ENCODE peak calls at places on chromosomes 5 and 9, in five cellular contexts. One of them, this sample, is unnamed.

GRCh38 chr9:122777935-122778671 is 10.6 kb upstream of the OR5C1 start:
- DNase-seq in brain microvascular endothelial cell: peak; percentile 45
- DNase-seq in HCT116: no peak
- DNase-seq in testis: no peak
- DNase-seq in tibial artery: no peak
- DNase-seq in this sample: peak; percentile 25

GRCh38 chr5:132772291-132773070 is 4.6 kb downstream of the SEPTIN8 start:
- DNase-seq in brain microvascular endothelial cell: no peak
- DNase-seq in HCT116: no peak
- DNase-seq in testis: no peak
- DNase-seq in tibial artery: no peak
- DNase-seq in this sample: no peak

GRCh38 chr5:150422075-150422474 is 9.4 kb upstream of the CD74 start:
- DNase-seq in brain microvascular endothelial cell: no peak
- DNase-seq in HCT116: no peak
- DNase-seq in testis: no peak
- DNase-seq in tibial artery: no peak
- DNase-seq in this sample: no peak

GRCh38 chr5:173242675-173243085 is 7.7 kb upstream of the NKX2-5 start:
- DNase-seq in brain microvascular endothelial cell: no peak
- DNase-seq in HCT116: no peak
- DNase-seq in testis: no peak
- DNase-seq in tibial artery: no peak
- DNase-seq in this sample: no peak

GRCh38 chr5:170389250-170389902 is at the start of gene KCNMB1:
- DNase-seq in brain microvascular endothelial cell: no peak
- DNase-seq in HCT116: no peak
- DNase-seq in testis: no peak
- DNase-seq in tibial artery: peak; percentile 51
- DNase-seq in this sample: no peak

GRCh38 chr5:59793000-59793399 is 100.5 kb downstream of the PDE4D start:
- DNase-seq in brain microvascular endothelial cell: peak; percentile 96
- DNase-seq in HCT116: no peak
- DNase-seq in testis: no peak
- DNase-seq in tibial artery: peak; percentile 25
- DNase-seq in this sample: peak; percentile 52

GRCh38 chr5:174371600-174372094 is 326.1 kb downstream of the NSG2 start:
- DNase-seq in brain microvascular endothelial cell: peak; percentile 30
- DNase-seq in HCT116: peak; percentile 88
- DNase-seq in testis: no peak
- DNase-seq in tibial artery: no peak
- DNase-seq in this sample: peak; percentile 45

GRCh38 chr5:68436686-68437520 is 221.3 kb downstream of the PIK3R1 start:
- DNase-seq in brain microvascular endothelial cell: no peak
- DNase-seq in HCT116: no peak
- DNase-seq in testis: no peak
- DNase-seq in tibial artery: no peak
- DNase-seq in this sample: no peak

GRCh38 chr9:129482521-129483466 is 138.1 kb downstream of the C9orf50 start:
- DNase-seq in brain microvascular endothelial cell: peak; percentile 78
- DNase-seq in HCT116: no peak
- DNase-seq in testis: peak; percentile 87
- DNase-seq in tibial artery: peak; percentile 94
- DNase-seq in this sample: peak; percentile 91

GRCh38 chr5:139566611-139567010 is 5.5 kb downstream of the UBE2D2 start:
- DNase-seq in brain microvascular endothelial cell: no peak
- DNase-seq in HCT116: no peak
- DNase-seq in testis: no peak
- DNase-seq in tibial artery: no peak
- DNase-seq in this sample: no peak

GRCh38 chr5:38060354-38060753 is 198.0 kb upstream of the EGFLAM start:
- DNase-seq in brain microvascular endothelial cell: peak; percentile 27
- DNase-seq in HCT116: no peak
- DNase-seq in testis: no peak
- DNase-seq in tibial artery: no peak
- DNase-seq in this sample: peak; percentile 84

GRCh38 chr5:36242534-36243144 is 914 bp upstream of the NADK2 start:
- DNase-seq in brain microvascular endothelial cell: no peak
- DNase-seq in HCT116: no peak
- DNase-seq in testis: peak; percentile 20
- DNase-seq in tibial artery: no peak
- DNase-seq in this sample: no peak

GRCh38 chr5:3181641-3182040 is 414.0 kb upstream of the IRX1 start:
- DNase-seq in brain microvascular endothelial cell: no peak
- DNase-seq in HCT116: no peak
- DNase-seq in testis: no peak
- DNase-seq in tibial artery: no peak
- DNase-seq in this sample: no peak

GRCh38 chr9:112348993-112349333 is 15.5 kb upstream of the PTBP3 start:
- DNase-seq in brain microvascular endothelial cell: no peak
- DNase-seq in HCT116: no peak
- DNase-seq in testis: no peak
- DNase-seq in tibial artery: no peak
- DNase-seq in this sample: no peak

GRCh38 chr5:74452851-74453250 is 187.7 kb downstream of the ENC1 start:
- DNase-seq in brain microvascular endothelial cell: no peak
- DNase-seq in HCT116: no peak
- DNase-seq in testis: no peak
- DNase-seq in tibial artery: no peak
- DNase-seq in this sample: no peak

GRCh38 chr5:143361438-143361837 is 42.0 kb downstream of the NR3C1 start:
- DNase-seq in brain microvascular endothelial cell: no peak
- DNase-seq in HCT116: no peak
- DNase-seq in testis: no peak
- DNase-seq in tibial artery: no peak
- DNase-seq in this sample: no peak

GRCh38 chr9:133485531-133486260 is 6.8 kb upstream of the SLC2A6 start:
- DNase-seq in brain microvascular endothelial cell: no peak
- DNase-seq in HCT116: no peak
- DNase-seq in testis: no peak
- DNase-seq in tibial artery: no peak
- DNase-seq in this sample: no peak

GRCh38 chr9:97491216-97491999 is 10.1 kb upstream of the TMOD1 start:
- DNase-seq in brain microvascular endothelial cell: no peak
- DNase-seq in HCT116: no peak
- DNase-seq in testis: no peak
- DNase-seq in tibial artery: no peak
- DNase-seq in this sample: no peak

GRCh38 chr5:160245506-160246100 is 16.3 kb downstream of the FABP6 start:
- DNase-seq in brain microvascular endothelial cell: no peak
- DNase-seq in HCT116: no peak
- DNase-seq in testis: no peak
- DNase-seq in tibial artery: no peak
- DNase-seq in this sample: no peak

GRCh38 chr9:89603629-89604462 is 966 bp upstream of the GADD45G start:
- DNase-seq in brain microvascular endothelial cell: no peak
- DNase-seq in HCT116: no peak
- DNase-seq in testis: peak; percentile 91
- DNase-seq in tibial artery: peak; percentile 50
- DNase-seq in this sample: no peak

GRCh38 chr9:113587471-113588031 is 124.0 kb downstream of the RGS3 start:
- DNase-seq in brain microvascular endothelial cell: peak; percentile 53
- DNase-seq in HCT116: no peak
- DNase-seq in testis: no peak
- DNase-seq in tibial artery: peak; percentile 53
- DNase-seq in this sample: no peak

GRCh38 chr5:53601570-53601969 is 41.1 kb downstream of the NDUFS4 start:
- DNase-seq in brain microvascular endothelial cell: peak; percentile 77
- DNase-seq in HCT116: peak; percentile 88
- DNase-seq in testis: no peak
- DNase-seq in tibial artery: no peak
- DNase-seq in this sample: no peak

GRCh38 chr9:78288214-78288892 is 8.6 kb upstream of the PSAT1 start:
- DNase-seq in brain microvascular endothelial cell: no peak
- DNase-seq in HCT116: no peak
- DNase-seq in testis: no peak
- DNase-seq in tibial artery: no peak
- DNase-seq in this sample: no peak

GRCh38 chr5:168005093-168005492 is 286.4 kb upstream of the WWC1 start:
- DNase-seq in brain microvascular endothelial cell: no peak
- DNase-seq in HCT116: no peak
- DNase-seq in testis: no peak
- DNase-seq in tibial artery: no peak
- DNase-seq in this sample: no peak

GRCh38 chr9:80899208-80899607 is 790.1 kb downstream of the TLE1 start:
- DNase-seq in brain microvascular endothelial cell: no peak
- DNase-seq in HCT116: no peak
- DNase-seq in testis: no peak
- DNase-seq in tibial artery: no peak
- DNase-seq in this sample: no peak

GRCh38 chr5:131947445-131947844 is 2.0 kb upstream of the MEIKIN start:
- DNase-seq in brain microvascular endothelial cell: no peak
- DNase-seq in HCT116: no peak
- DNase-seq in testis: no peak
- DNase-seq in tibial artery: no peak
- DNase-seq in this sample: no peak

GRCh38 chr5:72425995-72426394 is 81.2 kb downstream of the ZNF366 start:
- DNase-seq in brain microvascular endothelial cell: no peak
- DNase-seq in HCT116: no peak
- DNase-seq in testis: no peak
- DNase-seq in tibial artery: no peak
- DNase-seq in this sample: no peak

GRCh38 chr9:114072181-114073140 is 5.6 kb downstream of the AMBP start:
- DNase-seq in brain microvascular endothelial cell: no peak
- DNase-seq in HCT116: no peak
- DNase-seq in testis: peak; percentile 52
- DNase-seq in tibial artery: peak; percentile 70
- DNase-seq in this sample: no peak

GRCh38 chr5:60972225-60972624 is 27.2 kb downstream of the NDUFAF2 start:
- DNase-seq in brain microvascular endothelial cell: no peak
- DNase-seq in HCT116: no peak
- DNase-seq in testis: no peak
- DNase-seq in tibial artery: no peak
- DNase-seq in this sample: no peak

GRCh38 chr5:145775893-145776444 is 59.2 kb downstream of the PRELID2 start:
- DNase-seq in brain microvascular endothelial cell: peak; percentile 97
- DNase-seq in HCT116: peak; percentile 47
- DNase-seq in testis: no peak
- DNase-seq in tibial artery: peak; percentile 59
- DNase-seq in this sample: peak; percentile 57

GRCh38 chr5:126972062-126972895 is 58.1 kb downstream of the MARCHF3 start:
- DNase-seq in brain microvascular endothelial cell: no peak
- DNase-seq in HCT116: no peak
- DNase-seq in testis: no peak
- DNase-seq in tibial artery: no peak
- DNase-seq in this sample: no peak

GRCh38 chr9:101739311-101739710 is 864 bp upstream of the GRIN3A start:
- DNase-seq in brain microvascular endothelial cell: no peak
- DNase-seq in HCT116: no peak
- DNase-seq in testis: no peak
- DNase-seq in tibial artery: no peak
- DNase-seq in this sample: no peak
- H3K4me3 ChIP-seq in brain microvascular endothelial cell: no peak overlapping the region
- H3K4me3 ChIP-seq in HCT116: no peak overlapping the region
- H3K4me3 ChIP-seq in testis: no peak overlapping the region
- H3K4me3 ChIP-seq in tibial artery: no peak overlapping the region
- H3K4me3 ChIP-seq in this sample: no peak overlapping the region

DNA sequence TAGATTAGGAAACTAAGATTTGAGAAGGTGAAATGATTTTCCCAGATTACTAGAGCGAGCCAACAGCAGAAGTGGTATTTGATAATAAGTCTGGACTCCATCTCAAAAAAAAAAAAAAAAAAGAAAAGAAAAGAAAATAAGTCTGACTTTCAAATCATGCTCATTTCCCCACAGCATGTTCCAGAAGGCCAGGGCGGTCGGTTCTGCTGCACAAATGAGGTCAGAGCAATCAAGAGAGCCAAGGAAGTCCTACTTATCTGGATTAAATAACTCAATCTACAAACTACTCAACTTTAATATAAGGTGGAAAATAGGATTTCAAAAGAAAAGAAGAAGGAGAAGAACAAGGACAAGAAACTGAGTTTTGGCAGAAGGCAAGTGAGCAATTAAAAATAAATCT is 130.4 kb upstream of the RASA1 start:
- DNase-seq in brain microvascular endothelial cell: no peak
- DNase-seq in HCT116: no peak
- DNase-seq in testis: peak; percentile 57
- DNase-seq in tibial artery: peak; percentile 59
- DNase-seq in this sample: no peak
- H3K27ac ChIP-seq in brain microvascular endothelial cell: no peak overlapping the region
- H3K27ac ChIP-seq in HCT116: no peak overlapping the region
- H3K27ac ChIP-seq in testis: no peak overlapping the region
- H3K27ac ChIP-seq in tibial artery: peak overlapping the region; percentile 55
- H3K27ac ChIP-seq in this sample: no peak overlapping the region

DNA sequence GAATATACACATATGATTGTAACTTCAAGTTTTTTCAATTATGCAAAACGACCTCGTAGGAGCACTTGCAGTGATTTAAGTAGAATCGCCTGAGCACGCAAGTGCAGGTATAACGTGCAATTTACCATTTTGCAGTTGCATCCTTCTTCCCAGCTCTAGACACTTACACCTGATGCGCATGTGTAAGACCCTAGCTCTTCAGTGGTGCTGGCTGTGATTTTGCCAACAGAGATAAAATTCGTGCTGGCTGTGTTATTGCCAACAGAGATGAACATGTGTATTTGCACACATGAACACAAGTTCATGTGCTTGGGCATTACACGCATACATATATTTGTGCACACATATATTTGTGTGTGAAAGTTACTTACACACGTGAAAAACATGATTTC is 1.7 kb upstream of the LHX2 start:
- DNase-seq in brain microvascular endothelial cell: no peak
- DNase-seq in HCT116: no peak
- DNase-seq in testis: no peak
- DNase-seq in tibial artery: no peak
- DNase-seq in this sample: no peak
- H3K4me3 ChIP-seq in brain microvascular endothelial cell: no peak overlapping the region
- H3K4me3 ChIP-seq in HCT116: no peak overlapping the region
- H3K4me3 ChIP-seq in testis: no peak overlapping the region
- H3K4me3 ChIP-seq in tibial artery: no peak overlapping the region
- H3K4me3 ChIP-seq in this sample: no peak overlapping the region

GRCh38 chr5:177427919-177428573 is 1.6 kb downstream of the GRK6 start:
- DNase-seq in brain microvascular endothelial cell: no peak
- DNase-seq in HCT116: no peak
- DNase-seq in testis: no peak
- DNase-seq in tibial artery: no peak
- DNase-seq in this sample: peak; percentile 51
- H3K27ac ChIP-seq in brain microvascular endothelial cell: no peak overlapping the region
- H3K27ac ChIP-seq in HCT116: peak overlapping the region; percentile 94
- H3K27ac ChIP-seq in testis: no peak overlapping the region
- H3K27ac ChIP-seq in tibial artery: peak overlapping the region; percentile 76
- H3K27ac ChIP-seq in this sample: no peak overlapping the region

GRCh38 chr9:72150172-72150571 is 932 bp downstream of the GDA start:
- DNase-seq in brain microvascular endothelial cell: no peak
- DNase-seq in HCT116: no peak
- DNase-seq in testis: no peak
- DNase-seq in tibial artery: no peak
- DNase-seq in this sample: no peak
- H3K4me3 ChIP-seq in brain microvascular endothelial cell: no peak overlapping the region
- H3K4me3 ChIP-seq in HCT116: peak overlapping the region; percentile 79
- H3K4me3 ChIP-seq in testis: no peak overlapping the region
- H3K4me3 ChIP-seq in tibial artery: no peak overlapping the region
- H3K4me3 ChIP-seq in this sample: no peak overlapping the region

This sample was measured in SJSA1.